ENCODE peak calls at places on chromosomes 13 and 19, in ten cellular contexts. J is bronchial epithelial cell; C is naive thymus-derived CD8-positive, alpha-beta T cell; M is AG04449; U is astrocyte; O is T-helper 9 cell; L is AG10803; V is Daoy; F is amniotic epithelial cell; D is retina. R is an unnamed sample.

GRCh38 chr13:33349314-33349995 is 63.9 kb upstream of the STARD13 start:
- DNase-seq in F (no peak), J (no peak), V (peak), O (no peak), U (no peak), C (no peak), L (no peak), D (peak), M (no peak), R (no peak)

GRCh38 chr19:38395381-38396127 is 7.1 kb downstream of the SPRED3 start:
- DNase-seq in D (no peak), J (no peak), U (no peak), V (no peak), L (no peak), C (no peak), O (no peak), M (no peak), F (no peak), R (no peak)

GRCh38 chr13:50526771-50527567 is 316.5 kb downstream of the DLEU7 start:
- DNase-seq in O (no peak), M (no peak), C (no peak), L (no peak), F (no peak), V (no peak), D (no peak), J (no peak), U (no peak), R (no peak)

GRCh38 chr13:109756778-109757177 is 29.6 kb downstream of the IRS2 start:
- DNase-seq in F (no peak), J (no peak), O (no peak), D (no peak), L (peak), U (no peak), C (no peak), V (no peak), M (no peak), R (no peak)

GRCh38 chr13:51000576-51001260 is 91.1 kb downstream of the RNASEH2B start:
- DNase-seq in L (peak), C (no peak), V (peak), U (peak), O (no peak), M (no peak), D (no peak), F (peak), J (peak), R (peak)

GRCh38 chr13:94073006-94073744 is 406.3 kb downstream of the DCT start:
- DNase-seq in O (no peak), C (no peak), U (peak), J (no peak), F (peak), D (no peak), M (peak), L (peak), V (peak), R (peak)

GRCh38 chr19:6842871-6843607 is 44.3 kb upstream of the ADGRE1 start:
- DNase-seq in L (no peak), D (no peak), F (no peak), V (no peak), M (no peak), O (no peak), U (no peak), J (no peak), C (no peak), R (no peak)

GRCh38 chr19:53971608-53972007 is 8.9 kb downstream of the CACNG8 start:
- DNase-seq in U (no peak), J (no peak), D (no peak), F (no peak), M (no peak), O (no peak), V (no peak), L (no peak), C (no peak), R (no peak)

GRCh38 chr19:29878973-29879654 is 62.9 kb upstream of the URI1 start:
- DNase-seq in U (peak), L (peak), O (no peak), C (no peak), M (no peak), F (peak), J (peak), V (peak), D (peak), R (no peak)

GRCh38 chr19:39916236-39916635 is 18.2 kb downstream of the FCGBP start:
- DNase-seq in O (no peak), C (no peak), U (no peak), L (no peak), D (no peak), M (no peak), V (no peak), F (no peak), J (no peak), R (no peak)

GRCh38 chr13:95160112-95160906 is 140.9 kb downstream of the ABCC4 start:
- DNase-seq in M (no peak), F (peak), L (no peak), O (no peak), D (no peak), U (peak), J (peak), C (no peak), V (no peak), R (no peak)

GRCh38 chr19:47005873-47006272 is 13.8 kb upstream of the NPAS1 start:
- DNase-seq in C (no peak), J (no peak), O (no peak), D (no peak), L (no peak), M (no peak), F (peak), U (no peak), V (peak), R (no peak)

GRCh38 chr13:98839826-98840769 is 87.6 kb upstream of the SLC15A1 start:
- DNase-seq in C (peak), V (peak), F (no peak), D (peak), J (peak), U (peak), L (peak), M (no peak), O (no peak), R (no peak)

GRCh38 chr13:113493315-113493951 is 2.9 kb upstream of the DCUN1D2 start:
- DNase-seq in D (no peak), M (peak), L (peak), C (no peak), F (peak), V (peak), O (no peak), U (peak), J (peak), R (peak)

GRCh38 chr19:3250675-3251074 is 26.2 kb downstream of the CELF5 start:
- DNase-seq in M (no peak), L (no peak), J (no peak), O (peak), U (no peak), V (peak), C (peak), F (peak), D (no peak), R (no peak)

GRCh38 chr13:39599842-39600241 is 3.2 kb downstream of the LHFPL6 start:
- DNase-seq in U (no peak), O (no peak), L (peak), C (no peak), V (no peak), F (no peak), M (no peak), J (no peak), D (no peak), R (no peak)

GRCh38 chr19:6023085-6023682 is 45.2 kb upstream of the RANBP3 start:
- DNase-seq in D (no peak), O (no peak), J (peak), V (peak), L (peak), F (peak), M (no peak), U (peak), C (no peak), R (no peak)

GRCh38 chr13:43924549-43925245 is 45.0 kb downstream of the LACC1 start:
- DNase-seq in J (no peak), F (no peak), O (no peak), U (no peak), C (no peak), D (no peak), M (no peak), V (no peak), L (no peak), R (no peak)

GRCh38 chr13:70107498-70108271 is at the start of gene ATXN8OS:
- DNase-seq in C (peak), O (no peak), M (no peak), D (peak), J (no peak), V (no peak), L (no peak), F (no peak), U (no peak), R (no peak)

GRCh38 chr19:2201473-2202148 is 34.5 kb downstream of the PLEKHJ1 start:
- DNase-seq in L (no peak), O (no peak), J (peak), M (no peak), F (peak), C (no peak), U (no peak), D (no peak), V (no peak), R (no peak)

GRCh38 chr19:19447536-19448237 is 42.2 kb downstream of the GATAD2A start:
- DNase-seq in U (no peak), F (peak), J (no peak), M (no peak), C (no peak), V (no peak), D (peak), L (peak), O (peak), R (no peak)

GRCh38 chr19:52923782-52924593 is 760 bp upstream of the ZNF888 start:
- DNase-seq in C (no peak), U (no peak), J (peak), O (no peak), M (no peak), V (peak), D (no peak), F (peak), L (peak), R (no peak)

GRCh38 chr13:30804474-30804873 is 69.1 kb downstream of the ALOX5AP start:
- DNase-seq in V (no peak), F (no peak), O (no peak), M (no peak), D (no peak), J (no peak), C (no peak), L (no peak), U (no peak), R (no peak)